ENCODE peak calls at places on chromosome 3, in seven cellular contexts. S is GM12878, W is cardiac muscle cell, X is uterus, P is fibroblast of lung, B is AG10803, N is colonic mucosa. R is an unnamed sample.
A peak's percentile ranks its signal among the peaks of the same experiment; 100 is the strongest.

GRCh38 chr3:51434746-51435323 is 43.8 kb downstream of the RBM15B start:
- DNase-seq in S (peak; percentile 5), W (peak; percentile 71), X (peak; percentile 18), P (peak; percentile 41), B (peak; percentile 45), N (peak; percentile 47), R (peak; percentile 63)

GRCh38 chr3:15470261-15470660 is 42.9 kb downstream of the EAF1 start:
- DNase-seq in S (no peak), W (no peak), X (no peak), P (no peak), B (no peak), N (no peak), R (peak; percentile 36)

GRCh38 chr3:27089063-27089462 is 280.1 kb downstream of the NEK10 start:
- DNase-seq in S (no peak), W (no peak), X (no peak), P (peak; percentile 7), B (peak; percentile 11), N (peak; percentile 43), R (no peak)

GRCh38 chr3:171354049-171354705 is 106.0 kb downstream of the TNIK start:
- DNase-seq in S (no peak), W (no peak), X (no peak), P (no peak), B (no peak), N (no peak), R (no peak)

GRCh38 chr3:47413751-47414150 is 32.9 kb downstream of the PTPN23 start:
- DNase-seq in S (no peak), W (no peak), X (no peak), P (no peak), B (no peak), N (no peak), R (no peak)

GRCh38 chr3:15172806-15173205 is 33.2 kb upstream of the CAPN7 start:
- DNase-seq in S (no peak), W (no peak), X (no peak), P (no peak), B (no peak), N (no peak), R (no peak)

GRCh38 chr3:114272271-114272670 is 21.6 kb upstream of the TIGIT start:
- DNase-seq in S (no peak), W (no peak), X (no peak), P (peak; percentile 50), B (no peak), N (no peak), R (no peak)

GRCh38 chr3:193489949-193490348 is 64.7 kb downstream of the ATP13A4 start:
- DNase-seq in S (no peak), W (no peak), X (no peak), P (no peak), B (no peak), N (no peak), R (peak; percentile 8)

GRCh38 chr3:158434412-158435038 is 136.5 kb upstream of the MLF1 start:
- DNase-seq in S (peak; percentile 40), W (peak; percentile 79), X (peak; percentile 27), P (peak; percentile 53), B (peak; percentile 71), N (peak; percentile 70), R (peak; percentile 68)

GRCh38 chr3:25235033-25235432 is 193.0 kb upstream of the RARB start:
- DNase-seq in S (no peak), W (no peak), X (no peak), P (peak; percentile 35), B (no peak), N (no peak), R (no peak)

GRCh38 chr3:10017636-10018292 is 8.5 kb upstream of the FANCD2 start:
- DNase-seq in S (no peak), W (no peak), X (no peak), P (peak; percentile 82), B (peak; percentile 79), N (no peak), R (no peak)

GRCh38 chr3:47238017-47238416 is 44.6 kb downstream of the KIF9 start:
- DNase-seq in S (no peak), W (no peak), X (no peak), P (no peak), B (no peak), N (no peak), R (no peak)

GRCh38 chr3:167913218-167913902 is 177.8 kb downstream of the SERPINI1 start:
- DNase-seq in S (no peak), W (peak; percentile 35), X (no peak), P (peak; percentile 43), B (peak; percentile 17), N (no peak), R (peak; percentile 3)

GRCh38 chr3:183490653-183491052 is 62.2 kb upstream of the MCF2L2 start:
- DNase-seq in S (no peak), W (peak; percentile 23), X (no peak), P (peak; percentile 46), B (no peak), N (peak; percentile 87), R (no peak)

GRCh38 chr3:31412832-31413231 is 119.9 kb upstream of the STT3B start:
- DNase-seq in S (no peak), W (no peak), X (no peak), P (peak; percentile 85), B (peak; percentile 56), N (no peak), R (no peak)

GRCh38 chr3:39334205-39334604 is 4.7 kb downstream of the CCR8 start:
- DNase-seq in S (no peak), W (no peak), X (no peak), P (no peak), B (no peak), N (no peak), R (no peak)

GRCh38 chr3:122946185-122946584 is 81.4 kb downstream of the SEMA5B start:
- DNase-seq in S (no peak), W (no peak), X (no peak), P (no peak), B (no peak), N (no peak), R (peak; percentile 13)

GRCh38 chr3:187737401-187738088 is 7.7 kb downstream of the BCL6 start:
- DNase-seq in S (no peak), W (peak; percentile 49), X (peak; percentile 63), P (peak; percentile 75), B (peak; percentile 66), N (peak; percentile 82), R (no peak)

GRCh38 chr3:152382312-152383135 is 113.8 kb downstream of the MBNL1 start:
- DNase-seq in S (no peak), W (no peak), X (no peak), P (no peak), B (no peak), N (no peak), R (peak; percentile 32)

GRCh38 chr3:157282261-157283191 is 122.6 kb upstream of the CCNL1 start:
- DNase-seq in S (no peak), W (no peak), X (peak; percentile 34), P (peak; percentile 90), B (peak; percentile 99), N (no peak), R (no peak)

GRCh38 chr3:157280786-157281185 is 120.8 kb upstream of the CCNL1 start:
- DNase-seq in S (no peak), W (no peak), X (no peak), P (no peak), B (no peak), N (no peak), R (no peak)

GRCh38 chr3:157275832-157276231 is 115.9 kb upstream of the CCNL1 start:
- DNase-seq in S (no peak), W (no peak), X (no peak), P (no peak), B (no peak), N (no peak), R (no peak)

GRCh38 chr3:157276801-157277200 is 116.9 kb upstream of the CCNL1 start:
- DNase-seq in S (no peak), W (no peak), X (no peak), P (no peak), B (no peak), N (no peak), R (no peak)

DNA sequence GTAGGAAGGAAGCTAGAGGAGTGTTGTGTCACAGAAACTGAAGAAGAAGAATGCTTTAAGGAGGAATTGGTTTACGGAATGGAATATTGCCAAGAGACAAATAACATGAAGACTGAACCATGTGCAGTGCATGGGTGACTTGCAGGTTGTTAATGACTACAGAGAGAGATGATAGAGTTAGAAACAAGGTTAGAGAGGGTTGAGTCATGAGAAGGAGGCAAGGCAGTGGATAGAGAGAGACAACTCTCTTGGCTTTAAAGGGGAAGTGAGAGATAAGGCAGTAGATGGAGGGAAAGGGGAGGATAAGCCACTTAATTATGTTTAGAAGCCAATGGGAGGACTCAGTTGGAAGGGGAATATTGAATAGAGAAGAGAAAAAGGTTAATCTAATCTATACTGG is 119.3 kb upstream of the CCNL1 start:
- DNase-seq in S (no peak), W (no peak), X (no peak), P (no peak), B (no peak), N (no peak), R (no peak)
- TF ChIP-seq CTCF in S (no peak), W (no peak), X (no peak), P (no peak), B (no peak), N (no peak), R (no peak)

GRCh38 chr3:126310816-126311215 is 46.4 kb downstream of the KLF15 start:
- DNase-seq in S (no peak), W (no peak), X (no peak), P (no peak), B (no peak), N (no peak), R (no peak)

GRCh38 chr3:126313580-126314304 is 43.5 kb downstream of the KLF15 start:
- DNase-seq in S (no peak), W (no peak), X (no peak), P (no peak), B (no peak), N (no peak), R (no peak)

GRCh38 chr3:126311338-126311978 is 45.8 kb downstream of the KLF15 start:
- DNase-seq in S (no peak), W (no peak), X (no peak), P (no peak), B (no peak), N (no peak), R (no peak)

GRCh38 chr3:126313166-126313565 is 44.0 kb downstream of the KLF15 start:
- DNase-seq in S (no peak), W (no peak), X (no peak), P (no peak), B (no peak), N (no peak), R (no peak)

GRCh38 chr3:126312326-126312725 is 44.9 kb downstream of the KLF15 start:
- DNase-seq in S (no peak), W (no peak), X (no peak), P (no peak), B (no peak), N (no peak), R (no peak)
- H3K4me3 ChIP-seq in S (no peak overlapping the region), W (no peak overlapping the region), X (no peak overlapping the region), P (no peak overlapping the region), B (no peak overlapping the region), N (no peak overlapping the region), R (no peak overlapping the region)

DNA sequence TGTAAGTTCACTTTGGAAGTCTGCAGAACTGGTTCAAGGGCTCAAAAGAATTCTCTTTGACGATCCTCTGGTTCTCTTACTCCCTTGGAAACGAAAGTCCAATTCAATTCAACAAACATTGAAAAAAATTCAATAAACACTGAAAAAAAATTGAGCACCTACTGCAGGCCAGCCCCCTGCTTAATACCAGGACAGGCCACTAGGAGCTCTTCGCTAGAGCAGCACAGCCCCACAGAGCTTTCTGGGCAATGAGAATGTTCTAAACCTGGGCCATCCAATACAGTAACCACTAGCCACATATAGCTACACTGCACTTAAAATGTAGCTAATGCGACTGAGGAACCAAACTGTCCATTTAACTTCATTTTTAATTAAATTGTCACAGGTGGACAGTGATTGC is 50.4 kb upstream of the DCLK3 start:
- DNase-seq in S (no peak), W (no peak), X (no peak), P (no peak), B (no peak), N (no peak), R (no peak)
- TF ChIP-seq CTCF in S (no peak), W (peak; percentile 32), X (no peak), P (no peak), B (no peak), N (no peak), R (peak; percentile 22)

GRCh38 chr3:5784656-5785055 is 597.1 kb downstream of the EDEM1 start:
- DNase-seq in S (no peak), W (no peak), X (no peak), P (no peak), B (no peak), N (no peak), R (no peak)
- H3K4me3 ChIP-seq in S (no peak overlapping the region), W (no peak overlapping the region), X (no peak overlapping the region), P (no peak overlapping the region), B (no peak overlapping the region), N (no peak overlapping the region), R (no peak overlapping the region)